ENCODE peak calls at places on chromosomes 7 and 10, in five cellular contexts. One of them, this sample, is unnamed.

GRCh38 chr7:29923231-29923630 is 66.4 kb downstream of the SCRN1 start:
- DNase-seq in psoas muscle: no peak
- DNase-seq in SJSA1: no peak
- DNase-seq in naive thymus-derived CD4-positive, alpha-beta T cell: no peak
- DNase-seq in aorta: no peak
- DNase-seq in this sample: no peak

GRCh38 chr10:13491747-13492360 is 37.0 kb downstream of the BEND7 start:
- DNase-seq in psoas muscle: no peak
- DNase-seq in SJSA1: no peak
- DNase-seq in naive thymus-derived CD4-positive, alpha-beta T cell: no peak
- DNase-seq in aorta: no peak
- DNase-seq in this sample: no peak

GRCh38 chr10:10824611-10825148 is 193.0 kb upstream of the CELF2 start:
- DNase-seq in psoas muscle: peak; percentile 51
- DNase-seq in SJSA1: no peak
- DNase-seq in naive thymus-derived CD4-positive, alpha-beta T cell: no peak
- DNase-seq in aorta: peak; percentile 81
- DNase-seq in this sample: no peak

GRCh38 chr10:88661018-88661417 is 3.2 kb upstream of the LIPF start:
- DNase-seq in psoas muscle: no peak
- DNase-seq in SJSA1: no peak
- DNase-seq in naive thymus-derived CD4-positive, alpha-beta T cell: no peak
- DNase-seq in aorta: no peak
- DNase-seq in this sample: no peak

GRCh38 chr10:46171661-46172060 is 115.1 kb upstream of the ANTXRL start:
- DNase-seq in psoas muscle: no peak
- DNase-seq in SJSA1: no peak
- DNase-seq in naive thymus-derived CD4-positive, alpha-beta T cell: no peak
- DNase-seq in aorta: no peak
- DNase-seq in this sample: no peak

GRCh38 chr10:77911535-77912123 is 14.9 kb downstream of the DLG5 start:
- DNase-seq in psoas muscle: no peak
- DNase-seq in SJSA1: peak; percentile 73
- DNase-seq in naive thymus-derived CD4-positive, alpha-beta T cell: no peak
- DNase-seq in aorta: no peak
- DNase-seq in this sample: no peak

GRCh38 chr7:158861936-158862704 is 5.8 kb downstream of the DYNC2I1 start:
- DNase-seq in psoas muscle: no peak
- DNase-seq in SJSA1: no peak
- DNase-seq in naive thymus-derived CD4-positive, alpha-beta T cell: no peak
- DNase-seq in aorta: no peak
- DNase-seq in this sample: no peak

GRCh38 chr7:33774762-33775523 is 130.4 kb upstream of the BMPER start:
- DNase-seq in psoas muscle: peak; percentile 64
- DNase-seq in SJSA1: no peak
- DNase-seq in naive thymus-derived CD4-positive, alpha-beta T cell: no peak
- DNase-seq in aorta: no peak
- DNase-seq in this sample: no peak

GRCh38 chr7:100472854-100473499 is 6.0 kb downstream of the TSC22D4 start:
- DNase-seq in psoas muscle: peak; percentile 51
- DNase-seq in SJSA1: no peak
- DNase-seq in naive thymus-derived CD4-positive, alpha-beta T cell: no peak
- DNase-seq in aorta: peak; percentile 79
- DNase-seq in this sample: no peak

GRCh38 chr7:32616625-32617024 is 121.3 kb downstream of the AVL9 start:
- DNase-seq in psoas muscle: peak; percentile 63
- DNase-seq in SJSA1: no peak
- DNase-seq in naive thymus-derived CD4-positive, alpha-beta T cell: no peak
- DNase-seq in aorta: peak; percentile 79
- DNase-seq in this sample: no peak

GRCh38 chr7:157558875-157559595 is 222.2 kb downstream of the DNAJB6 start:
- DNase-seq in psoas muscle: no peak
- DNase-seq in SJSA1: no peak
- DNase-seq in naive thymus-derived CD4-positive, alpha-beta T cell: no peak
- DNase-seq in aorta: peak; percentile 64
- DNase-seq in this sample: peak; percentile 37
- H3K9me3 ChIP-seq in psoas muscle: no peaks in the 10 kb centered on the region
- H3K9me3 ChIP-seq in SJSA1: peaks cover 3% of the 10 kb centered on the region
- H3K9me3 ChIP-seq in naive thymus-derived CD4-positive, alpha-beta T cell: no peaks in the 10 kb centered on the region
- H3K9me3 ChIP-seq in aorta: no peaks in the 10 kb centered on the region
- H3K9me3 ChIP-seq in this sample: no peaks in the 10 kb centered on the region

DNA sequence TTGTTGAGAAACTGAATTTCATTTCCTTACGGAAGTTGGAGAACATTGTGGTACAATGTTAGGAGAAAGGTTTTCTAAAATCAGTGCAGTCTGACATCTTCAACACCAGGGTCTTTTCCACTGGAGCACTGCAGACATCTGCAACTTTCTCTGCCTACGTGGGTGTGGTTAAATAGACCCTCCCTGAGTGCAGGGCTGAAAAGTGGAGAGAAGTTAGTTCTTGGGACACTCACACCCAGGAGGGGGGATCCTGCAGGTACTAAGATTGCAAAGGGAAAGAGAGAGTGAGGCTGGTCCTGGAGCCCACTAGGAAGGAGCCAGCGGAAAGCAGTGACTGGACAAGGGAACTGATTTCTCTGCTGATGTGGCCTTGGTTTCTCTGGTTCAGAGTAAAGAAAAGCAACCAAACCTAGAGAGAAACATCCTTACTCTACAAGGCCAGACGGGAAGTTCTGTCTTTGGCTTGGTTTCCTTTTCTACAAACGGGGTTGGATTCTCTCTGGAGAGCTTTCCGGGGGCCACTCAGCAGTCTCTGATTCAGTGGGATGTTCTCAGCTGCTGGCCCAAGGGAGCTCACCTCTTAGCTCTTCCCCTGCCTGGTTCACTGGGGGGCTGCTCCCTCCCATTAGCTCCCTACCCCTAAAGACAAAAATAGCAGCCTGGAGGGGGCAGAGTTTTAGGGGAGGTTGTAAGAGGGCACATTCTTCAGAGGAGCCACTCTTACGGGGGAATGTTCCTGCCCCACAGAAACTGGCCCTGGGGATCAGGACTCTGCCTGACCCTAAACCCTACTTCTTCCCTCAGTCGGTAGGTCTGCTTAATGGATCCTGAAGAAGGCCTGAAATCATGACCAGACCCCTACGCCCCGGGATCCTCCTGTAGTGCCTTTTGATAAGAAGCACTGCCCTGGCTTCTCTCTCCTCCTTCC is 2.7 kb downstream of the UPP1 start:
- DNase-seq in psoas muscle: no peak
- DNase-seq in SJSA1: no peak
- DNase-seq in naive thymus-derived CD4-positive, alpha-beta T cell: no peak
- DNase-seq in aorta: no peak
- DNase-seq in this sample: no peak
- H3K4me3 ChIP-seq in psoas muscle: no peak overlapping the region
- H3K4me3 ChIP-seq in SJSA1: no peak overlapping the region
- H3K4me3 ChIP-seq in naive thymus-derived CD4-positive, alpha-beta T cell: no peak overlapping the region
- H3K4me3 ChIP-seq in aorta: no peak overlapping the region
- H3K4me3 ChIP-seq in this sample: peak overlapping the region; percentile 14

GRCh38 chr7:66326501-66327180 is 121.5 kb downstream of the TPST1 start:
- DNase-seq in psoas muscle: no peak
- DNase-seq in SJSA1: no peak
- DNase-seq in naive thymus-derived CD4-positive, alpha-beta T cell: no peak
- DNase-seq in aorta: no peak
- DNase-seq in this sample: no peak
- H3K27ac ChIP-seq in psoas muscle: no peak overlapping the region
- H3K27ac ChIP-seq in SJSA1: no peak overlapping the region
- H3K27ac ChIP-seq in naive thymus-derived CD4-positive, alpha-beta T cell: no peak overlapping the region
- H3K27ac ChIP-seq in aorta: no peak overlapping the region
- H3K27ac ChIP-seq in this sample: no peak overlapping the region

DNA sequence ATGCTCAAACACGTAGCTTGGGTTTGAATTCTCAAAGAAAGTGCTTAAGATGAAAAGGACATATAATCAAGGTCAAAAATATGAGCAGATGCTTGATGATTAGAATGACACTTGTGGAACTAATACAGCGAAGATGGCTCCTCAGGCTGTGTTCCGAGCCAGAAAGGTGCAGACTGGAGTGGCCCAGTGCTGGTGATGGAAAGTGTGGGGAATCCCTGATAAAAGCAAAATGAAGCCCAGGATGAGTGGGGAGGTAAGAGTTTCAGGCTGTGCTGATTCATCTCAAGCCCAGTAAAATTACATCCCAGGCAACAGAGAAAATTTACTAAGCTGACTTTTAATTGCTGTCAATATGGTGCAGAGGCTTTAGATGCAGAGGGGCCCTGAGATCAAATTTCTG is 77.8 kb upstream of the IKZF1 start:
- DNase-seq in psoas muscle: no peak
- DNase-seq in SJSA1: no peak
- DNase-seq in naive thymus-derived CD4-positive, alpha-beta T cell: no peak
- DNase-seq in aorta: no peak
- DNase-seq in this sample: no peak
- H3K9me3 ChIP-seq in psoas muscle: peaks cover 11% of the 10 kb centered on the region
- H3K9me3 ChIP-seq in SJSA1: peaks cover 3% of the 10 kb centered on the region
- H3K9me3 ChIP-seq in naive thymus-derived CD4-positive, alpha-beta T cell: peaks cover 12% of the 10 kb centered on the region
- H3K9me3 ChIP-seq in aorta: no peaks in the 10 kb centered on the region
- H3K9me3 ChIP-seq in this sample: peaks cover 23% of the 10 kb centered on the region

GRCh38 chr7:135316648-135317313 is 83.1 kb downstream of the STRA8 start:
- DNase-seq in psoas muscle: no peak
- DNase-seq in SJSA1: no peak
- DNase-seq in naive thymus-derived CD4-positive, alpha-beta T cell: no peak
- DNase-seq in aorta: peak; percentile 82
- DNase-seq in this sample: no peak
- H3K4me3 ChIP-seq in psoas muscle: no peak overlapping the region
- H3K4me3 ChIP-seq in SJSA1: no peak overlapping the region
- H3K4me3 ChIP-seq in naive thymus-derived CD4-positive, alpha-beta T cell: no peak overlapping the region
- H3K4me3 ChIP-seq in aorta: no peak overlapping the region
- H3K4me3 ChIP-seq in this sample: no peak overlapping the region

DNA sequence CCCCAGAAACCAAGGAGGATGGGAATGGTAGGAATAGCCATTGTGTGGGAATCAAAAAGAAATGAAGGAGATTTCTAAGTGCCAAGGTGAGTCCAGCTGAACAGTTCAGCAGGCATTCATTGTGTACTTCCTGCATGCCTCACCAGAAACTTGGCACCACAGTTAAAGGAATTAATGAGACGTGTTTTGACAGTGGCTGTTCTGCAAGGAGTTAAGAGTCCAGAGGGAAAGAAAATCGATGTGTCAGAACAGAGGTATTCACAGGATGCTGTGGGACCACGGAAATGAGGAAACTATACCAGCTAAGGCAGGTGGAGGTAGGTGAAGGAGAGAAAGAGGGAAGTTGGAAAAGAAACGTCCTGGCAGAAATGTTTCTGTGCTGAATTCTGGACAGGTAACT is 78.1 kb downstream of the PRKCQ start:
- DNase-seq in psoas muscle: no peak
- DNase-seq in SJSA1: no peak
- DNase-seq in naive thymus-derived CD4-positive, alpha-beta T cell: no peak
- DNase-seq in aorta: no peak
- DNase-seq in this sample: no peak
- H3K27ac ChIP-seq in psoas muscle: peak overlapping the region; percentile 93
- H3K27ac ChIP-seq in SJSA1: no peak overlapping the region
- H3K27ac ChIP-seq in naive thymus-derived CD4-positive, alpha-beta T cell: no peak overlapping the region
- H3K27ac ChIP-seq in aorta: no peak overlapping the region
- H3K27ac ChIP-seq in this sample: no peak overlapping the region

GRCh38 chr7:157560710-157561522 is 224.1 kb downstream of the DNAJB6 start:
- DNase-seq in psoas muscle: no peak
- DNase-seq in SJSA1: no peak
- DNase-seq in naive thymus-derived CD4-positive, alpha-beta T cell: no peak
- DNase-seq in aorta: peak; percentile 72
- DNase-seq in this sample: no peak
- H3K9me3 ChIP-seq in psoas muscle: no peaks in the 10 kb centered on the region
- H3K9me3 ChIP-seq in SJSA1: peaks cover 3% of the 10 kb centered on the region
- H3K9me3 ChIP-seq in naive thymus-derived CD4-positive, alpha-beta T cell: no peaks in the 10 kb centered on the region
- H3K9me3 ChIP-seq in aorta: no peaks in the 10 kb centered on the region
- H3K9me3 ChIP-seq in this sample: no peaks in the 10 kb centered on the region

GRCh38 chr7:39978252-39978934 is 28.3 kb downstream of the CDK13 start:
- DNase-seq in psoas muscle: no peak
- DNase-seq in SJSA1: no peak
- DNase-seq in naive thymus-derived CD4-positive, alpha-beta T cell: no peak
- DNase-seq in aorta: no peak
- DNase-seq in this sample: no peak
- H3K4me3 ChIP-seq in psoas muscle: no peak overlapping the region
- H3K4me3 ChIP-seq in SJSA1: no peak overlapping the region
- H3K4me3 ChIP-seq in naive thymus-derived CD4-positive, alpha-beta T cell: no peak overlapping the region
- H3K4me3 ChIP-seq in aorta: no peak overlapping the region
- H3K4me3 ChIP-seq in this sample: no peak overlapping the region

This sample was measured in lower lobe of right lung.